ENCODE peak calls at places on chromosome 3, in four cellular contexts. M, J, T and A are unnamed samples.
A peak's percentile ranks its signal among the peaks of the same experiment; 100 is the strongest.

GRCh38 chr3:140552403-140552802 is 125.5 kb upstream of the TRIM42 start:
- DNase-seq in M (no peak), J (no peak), T (no peak), A (peak; percentile 16)

GRCh38 chr3:36969540-36970432 is 23.1 kb downstream of the EPM2AIP1 start:
- DNase-seq in M (peak; percentile 71), J (peak; percentile 87), T (no peak), A (peak; percentile 92)

GRCh38 chr3:112470791-112471190 is 28.5 kb downstream of the BTLA start:
- DNase-seq in M (no peak), J (no peak), T (no peak), A (no peak)

GRCh38 chr3:122948398-122948797 is 79.2 kb downstream of the SEMA5B start:
- DNase-seq in M (no peak), J (no peak), T (no peak), A (no peak)

GRCh38 chr3:11591401-11592266 is 52.1 kb downstream of the VGLL4 start:
- DNase-seq in M (peak; percentile 73), J (no peak), T (no peak), A (peak; percentile 54)

GRCh38 chr3:61559108-61559731 is 2.2 kb upstream of the PTPRG start:
- DNase-seq in M (no peak), J (no peak), T (no peak), A (no peak)

GRCh38 chr3:23206371-23206770 is 3.2 kb downstream of the UBE2E2 start:
- DNase-seq in M (no peak), J (no peak), T (no peak), A (no peak)

GRCh38 chr3:9402410-9403228 is 5.2 kb downstream of the SETD5 start:
- DNase-seq in M (peak; percentile 40), J (peak; percentile 82), T (no peak), A (peak; percentile 30)

GRCh38 chr3:115912372-115912771 is 289.1 kb downstream of the GAP43 start:
- DNase-seq in M (peak; percentile 65), J (no peak), T (peak; percentile 61), A (no peak)

GRCh38 chr3:20023663-20024417 is 11.8 kb upstream of the PP2D1 start:
- DNase-seq in M (no peak), J (no peak), T (no peak), A (no peak)

DNA sequence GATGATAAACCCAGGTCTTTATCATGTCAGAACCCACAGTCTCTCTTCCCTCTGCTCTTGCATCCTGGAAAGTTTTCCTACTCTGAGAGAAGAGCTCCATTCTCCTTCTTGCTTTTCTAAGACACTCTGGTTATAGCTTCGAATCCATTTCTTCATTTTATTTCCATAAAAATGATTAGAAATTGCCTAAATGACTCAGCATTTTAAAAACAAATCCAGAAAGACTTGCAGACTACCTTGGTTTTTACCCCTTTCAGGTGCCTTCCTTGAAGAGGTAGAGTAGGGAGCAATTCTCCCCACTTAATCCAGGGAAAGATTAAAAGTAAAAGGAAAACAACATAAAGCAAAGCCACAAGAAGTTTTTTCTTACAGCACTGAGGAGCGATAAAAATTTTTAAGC is 1256.0 kb downstream of the ROBO1 start:
- DNase-seq in M (no peak), J (no peak), T (no peak), A (no peak)
- TF ChIP-seq CTCF in M (no peak), J (no peak), T (no peak), A (no peak)

GRCh38 chr3:187024561-187025226 is 94.4 kb downstream of the ST6GAL1 start:
- DNase-seq in M (no peak), J (no peak), T (no peak), A (no peak)

GRCh38 chr3:187025254-187025655 is 94.9 kb downstream of the ST6GAL1 start:
- DNase-seq in M (no peak), J (no peak), T (no peak), A (no peak)

GRCh38 chr3:187025656-187026320 is 95.5 kb downstream of the ST6GAL1 start:
- DNase-seq in M (no peak), J (no peak), T (no peak), A (no peak)

GRCh38 chr3:187027531-187027936 is 97.2 kb downstream of the ST6GAL1 start:
- DNase-seq in M (no peak), J (no peak), T (no peak), A (no peak)

DNA sequence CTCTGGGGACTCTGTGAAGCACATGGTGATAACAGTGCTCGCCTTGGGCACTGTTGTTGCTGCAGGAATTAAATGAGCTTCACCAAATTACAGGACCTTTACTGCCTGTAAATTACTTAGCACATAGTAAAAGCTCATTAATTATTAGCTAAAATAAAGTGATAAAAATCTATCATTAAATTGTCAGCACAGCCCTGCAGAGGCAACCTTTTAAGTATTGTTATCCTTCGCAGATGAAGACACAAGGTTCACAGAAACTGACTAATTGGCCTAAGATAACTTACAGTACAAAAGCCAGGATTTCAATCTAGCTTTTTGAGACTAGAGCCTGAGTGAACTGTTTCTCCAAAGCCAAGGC is 96.0 kb downstream of the ST6GAL1 start:
- DNase-seq in M (no peak), J (no peak), T (no peak), A (no peak)
- H3K4me3 ChIP-seq in M (no peak overlapping the region), J (no peak overlapping the region), T (no peak overlapping the region), A (no peak overlapping the region)

GRCh38 chr3:126102530-126102951 is 18.6 kb upstream of the SLC41A3 start:
- DNase-seq in M (no peak), J (no peak), T (no peak), A (no peak)

GRCh38 chr3:126102011-126102410 is 18.1 kb upstream of the SLC41A3 start:
- DNase-seq in M (no peak), J (no peak), T (no peak), A (no peak)

GRCh38 chr3:126104028-126104635 is 20.2 kb upstream of the SLC41A3 start:
- DNase-seq in M (no peak), J (no peak), T (no peak), A (no peak)

GRCh38 chr3:126104742-126105605 is 21.1 kb upstream of the SLC41A3 start:
- DNase-seq in M (no peak), J (no peak), T (no peak), A (no peak)

GRCh38 chr3:126103121-126104027 is 19.4 kb upstream of the SLC41A3 start:
- DNase-seq in M (no peak), J (no peak), T (no peak), A (no peak)
- TF ChIP-seq CTCF in M (no peak), J (no peak), T (no peak), A (no peak)

GRCh38 chr3:98734311-98734710 is 28.8 kb upstream of the ST3GAL6 start:
- DNase-seq in M (no peak), J (no peak), T (no peak), A (no peak)
- H3K4me3 ChIP-seq in M (peak overlapping the region; percentile 75), J (peak overlapping the region; percentile 89), T (peak overlapping the region; percentile 78), A (peak overlapping the region; percentile 58)

GRCh38 chr3:54433846-54434245 is 311.5 kb downstream of the CACNA2D3 start:
- DNase-seq in M (no peak), J (peak; percentile 62), T (no peak), A (no peak)
- TF ChIP-seq CTCF in M (no peak), J (peak; percentile 34), T (no peak), A (no peak)